ENCODE peak calls at places on chromosomes 11 and 22, in six cellular contexts. K is AML-193; G is naive B cell; J is activated CD4-positive, alpha-beta T cell treated with anti-CD3 and anti-CD28 coated beads, Interleukin-2, amount 50 U/mL, for 48 hours; P is HAP-1; L is activated CD8-positive, alpha-beta T cell treated with anti-CD3 and anti-CD28 coated beads for 36 hours. C is an unnamed sample.

GRCh38 chr11:120564573-120565301 is 53.2 kb downstream of the GRIK4 start:
- DNase-seq in L (peak), P (no peak), K (no peak), J (peak), G (peak), C (peak)

GRCh38 chr11:130131957-130132850 is 27.4 kb upstream of the ST14 start:
- DNase-seq in G (peak), P (peak), J (peak), K (peak), L (peak), C (peak)

GRCh38 chr11:11735586-11735985 is 106.2 kb upstream of the USP47 start:
- DNase-seq in L (no peak), P (no peak), G (no peak), K (no peak), J (no peak), C (no peak)

GRCh38 chr11:63813035-63813562 is at the start of gene SPINDOC:
- DNase-seq in G (peak), J (peak), K (peak), P (peak), L (peak), C (peak)

GRCh38 chr22:27775087-27775697 is 26.4 kb downstream of the MN1 start:
- DNase-seq in L (no peak), K (no peak), P (no peak), G (no peak), J (no peak), C (no peak)

GRCh38 chr11:7671347-7671746 is 2.0 kb downstream of the CYB5R2 start:
- DNase-seq in J (no peak), L (no peak), P (no peak), K (no peak), G (no peak), C (no peak)

GRCh38 chr11:1074244-1075221 is at the start of gene MUC2:
- DNase-seq in P (no peak), G (no peak), J (no peak), K (no peak), L (no peak), C (no peak)

GRCh38 chr11:17986711-17987220 is 26.1 kb downstream of the SERGEF start:
- DNase-seq in L (no peak), J (no peak), P (no peak), G (no peak), K (no peak), C (no peak)

GRCh38 chr22:36682835-36683234 is 20.7 kb downstream of the CACNG2 start:
- DNase-seq in L (no peak), P (no peak), K (no peak), J (no peak), G (no peak), C (no peak)

GRCh38 chr11:15378941-15379340 is 264.2 kb downstream of the INSC start:
- DNase-seq in K (no peak), G (no peak), P (no peak), L (no peak), J (no peak), C (no peak)

GRCh38 chr11:72576661-72577060 is 97.6 kb downstream of the PDE2A start:
- DNase-seq in J (no peak), L (no peak), P (no peak), G (no peak), K (no peak), C (no peak)

GRCh38 chr11:19892876-19893275 is 180.2 kb downstream of the NAV2 start:
- DNase-seq in G (no peak), J (no peak), K (no peak), L (no peak), P (no peak), C (no peak)

GRCh38 chr22:36913431-36914382 is at the start of gene CSF2RB:
- DNase-seq in P (no peak), J (no peak), G (peak), K (peak), L (no peak), C (peak)